ENCODE peak calls at places on chromosomes 11 and 22, in five cellular contexts. J, U, A, R and N are unnamed samples.

GRCh38 chr11:121654506-121655480 is 202.0 kb upstream of the SORL1-AS1 start:
- DNase-seq in U (no peak), A (no peak), J (no peak), R (no peak), N (no peak)

GRCh38 chr11:61586792-61587430 is 6.0 kb upstream of the SYT7 start:
- DNase-seq in U (no peak), J (no peak), A (no peak), R (no peak), N (no peak)

GRCh38 chr11:1228183-1228821 is 5.4 kb downstream of the MUC5B start:
- DNase-seq in R (no peak), U (peak), A (no peak), J (no peak), N (no peak)

GRCh38 chr22:19874307-19875060 is 19.8 kb upstream of the GNB1L start:
- DNase-seq in J (no peak), R (peak), U (no peak), A (no peak), N (no peak)

GRCh38 chr11:116829525-116830183 is at the start of gene APOC3:
- DNase-seq in A (no peak), J (no peak), R (no peak), U (peak), N (no peak)

GRCh38 chr11:64223001-64223651 is 2.9 kb downstream of the TRPT1 start:
- DNase-seq in J (no peak), A (no peak), U (no peak), R (no peak), N (no peak)

GRCh38 chr11:11813288-11813962 is 28.3 kb upstream of the USP47 start:
- DNase-seq in A (no peak), R (no peak), U (peak), J (peak), N (peak)

GRCh38 chr22:31278643-31279326 is 13.5 kb downstream of the PIK3IP1 start:
- DNase-seq in A (no peak), J (no peak), R (no peak), U (peak), N (no peak)

GRCh38 chr22:45763236-45763624 is 91.6 kb downstream of the ATXN10 start:
- DNase-seq in A (no peak), U (no peak), R (no peak), J (no peak), N (no peak)

GRCh38 chr22:18954333-18954732 is 18.2 kb upstream of the PRODH start:
- DNase-seq in R (peak), U (peak), J (peak), A (peak), N (peak)

GRCh38 chr22:46971141-46971775 is 208.8 kb downstream of the TBC1D22A start:
- DNase-seq in R (no peak), A (peak), J (no peak), U (no peak), N (peak)

GRCh38 chr11:18720086-18720810 is 5.7 kb downstream of the IGSF22 start:
- DNase-seq in U (no peak), A (no peak), J (no peak), R (no peak), N (no peak)

GRCh38 chr11:57407010-57407409 is 16.6 kb upstream of the PRG2 start:
- DNase-seq in U (no peak), R (no peak), J (no peak), A (no peak), N (no peak)

GRCh38 chr11:71144010-71144409 is 108.4 kb downstream of the SHANK2 start:
- DNase-seq in R (no peak), J (no peak), U (no peak), A (no peak), N (peak)